ENCODE peak calls at places on chromosome 13, in six cellular contexts. One of them, this sample, is unnamed.

GRCh38 chr13:80047406-80047805 is 293.5 kb downstream of the SPRY2 start:
- DNase-seq in cardiac muscle cell: peak; percentile 82
- DNase-seq in naive thymus-derived CD4-positive, alpha-beta T cell: no peak
- DNase-seq in A549: no peak
- DNase-seq in stomach: no peak
- DNase-seq in adrenal gland: no peak
- DNase-seq in this sample: no peak

GRCh38 chr13:72194531-72194930 is 327.5 kb upstream of the DACH1 start:
- DNase-seq in A549: no peak
- DNase-seq in adrenal gland: no peak
- DNase-seq in stomach: no peak
- DNase-seq in naive thymus-derived CD4-positive, alpha-beta T cell: no peak
- DNase-seq in cardiac muscle cell: no peak
- DNase-seq in this sample: no peak

GRCh38 chr13:38309397-38309796 is 40.3 kb upstream of the UFM1 start:
- DNase-seq in A549: no peak
- DNase-seq in stomach: no peak
- DNase-seq in naive thymus-derived CD4-positive, alpha-beta T cell: no peak
- DNase-seq in cardiac muscle cell: no peak
- DNase-seq in adrenal gland: no peak
- DNase-seq in this sample: no peak

GRCh38 chr13:22110368-22110767 is 439.5 kb downstream of the FGF9 start:
- DNase-seq in naive thymus-derived CD4-positive, alpha-beta T cell: no peak
- DNase-seq in cardiac muscle cell: no peak
- DNase-seq in adrenal gland: peak; percentile 72
- DNase-seq in stomach: no peak
- DNase-seq in A549: no peak
- DNase-seq in this sample: no peak

GRCh38 chr13:24178847-24179845 is 18.6 kb downstream of the SPATA13 start:
- DNase-seq in naive thymus-derived CD4-positive, alpha-beta T cell: no peak
- DNase-seq in adrenal gland: no peak
- DNase-seq in stomach: no peak
- DNase-seq in A549: no peak
- DNase-seq in cardiac muscle cell: no peak
- DNase-seq in this sample: no peak

GRCh38 chr13:34943675-34944634 is 1.9 kb downstream of the NBEA start:
- DNase-seq in naive thymus-derived CD4-positive, alpha-beta T cell: peak; percentile 41
- DNase-seq in adrenal gland: no peak
- DNase-seq in stomach: no peak
- DNase-seq in cardiac muscle cell: no peak
- DNase-seq in A549: no peak
- DNase-seq in this sample: no peak

GRCh38 chr13:48220592-48221300 is 12.3 kb upstream of the ITM2B start:
- DNase-seq in adrenal gland: no peak
- DNase-seq in A549: no peak
- DNase-seq in stomach: no peak
- DNase-seq in cardiac muscle cell: no peak
- DNase-seq in naive thymus-derived CD4-positive, alpha-beta T cell: peak; percentile 37
- DNase-seq in this sample: no peak

GRCh38 chr13:21348771-21349170 is 110.3 kb downstream of the ZDHHC20 start:
- DNase-seq in cardiac muscle cell: peak; percentile 47
- DNase-seq in adrenal gland: no peak
- DNase-seq in A549: no peak
- DNase-seq in stomach: no peak
- DNase-seq in naive thymus-derived CD4-positive, alpha-beta T cell: no peak
- DNase-seq in this sample: no peak

GRCh38 chr13:93660664-93661063 is 434.1 kb downstream of the GPC6 start:
- DNase-seq in A549: no peak
- DNase-seq in stomach: no peak
- DNase-seq in naive thymus-derived CD4-positive, alpha-beta T cell: no peak
- DNase-seq in adrenal gland: no peak
- DNase-seq in cardiac muscle cell: no peak
- DNase-seq in this sample: no peak

GRCh38 chr13:85512421-85512820 is 286.8 kb downstream of the SLITRK6 start:
- DNase-seq in adrenal gland: no peak
- DNase-seq in cardiac muscle cell: no peak
- DNase-seq in naive thymus-derived CD4-positive, alpha-beta T cell: no peak
- DNase-seq in stomach: no peak
- DNase-seq in A549: peak; percentile 79
- DNase-seq in this sample: no peak

GRCh38 chr13:20832861-20833260 is 59.1 kb upstream of the EEF1AKMT1 start:
- DNase-seq in stomach: no peak
- DNase-seq in A549: no peak
- DNase-seq in cardiac muscle cell: no peak
- DNase-seq in naive thymus-derived CD4-positive, alpha-beta T cell: no peak
- DNase-seq in adrenal gland: no peak
- DNase-seq in this sample: no peak

GRCh38 chr13:110536006-110536693 is 25.4 kb downstream of the RAB20 start:
- DNase-seq in adrenal gland: peak; percentile 69
- DNase-seq in cardiac muscle cell: no peak
- DNase-seq in A549: no peak
- DNase-seq in naive thymus-derived CD4-positive, alpha-beta T cell: no peak
- DNase-seq in stomach: no peak
- DNase-seq in this sample: no peak

GRCh38 chr13:114087430-114087829 is 45.0 kb downstream of the RASA3 start:
- DNase-seq in cardiac muscle cell: no peak
- DNase-seq in naive thymus-derived CD4-positive, alpha-beta T cell: no peak
- DNase-seq in stomach: peak; percentile 20
- DNase-seq in A549: no peak
- DNase-seq in adrenal gland: no peak
- DNase-seq in this sample: no peak

GRCh38 chr13:114309806-114310410 is 4.4 kb upstream of the CHAMP1 start:
- DNase-seq in naive thymus-derived CD4-positive, alpha-beta T cell: no peak
- DNase-seq in adrenal gland: no peak
- DNase-seq in stomach: no peak
- DNase-seq in cardiac muscle cell: no peak
- DNase-seq in A549: no peak
- DNase-seq in this sample: no peak

GRCh38 chr13:42996584-42996983 is 4.5 kb upstream of the EPSTI1 start:
- DNase-seq in adrenal gland: no peak
- DNase-seq in naive thymus-derived CD4-positive, alpha-beta T cell: no peak
- DNase-seq in cardiac muscle cell: peak; percentile 69
- DNase-seq in A549: peak; percentile 50
- DNase-seq in stomach: no peak
- DNase-seq in this sample: no peak

GRCh38 chr13:67238277-67238859 is 8.2 kb upstream of the PCDH9 start:
- DNase-seq in stomach: no peak
- DNase-seq in cardiac muscle cell: peak; percentile 55
- DNase-seq in adrenal gland: no peak
- DNase-seq in naive thymus-derived CD4-positive, alpha-beta T cell: peak; percentile 51
- DNase-seq in A549: no peak
- DNase-seq in this sample: no peak

GRCh38 chr13:103133551-103133950 is 67.3 kb upstream of the SLC10A2 start:
- DNase-seq in cardiac muscle cell: no peak
- DNase-seq in naive thymus-derived CD4-positive, alpha-beta T cell: no peak
- DNase-seq in stomach: no peak
- DNase-seq in A549: no peak
- DNase-seq in adrenal gland: no peak
- DNase-seq in this sample: no peak

DNA sequence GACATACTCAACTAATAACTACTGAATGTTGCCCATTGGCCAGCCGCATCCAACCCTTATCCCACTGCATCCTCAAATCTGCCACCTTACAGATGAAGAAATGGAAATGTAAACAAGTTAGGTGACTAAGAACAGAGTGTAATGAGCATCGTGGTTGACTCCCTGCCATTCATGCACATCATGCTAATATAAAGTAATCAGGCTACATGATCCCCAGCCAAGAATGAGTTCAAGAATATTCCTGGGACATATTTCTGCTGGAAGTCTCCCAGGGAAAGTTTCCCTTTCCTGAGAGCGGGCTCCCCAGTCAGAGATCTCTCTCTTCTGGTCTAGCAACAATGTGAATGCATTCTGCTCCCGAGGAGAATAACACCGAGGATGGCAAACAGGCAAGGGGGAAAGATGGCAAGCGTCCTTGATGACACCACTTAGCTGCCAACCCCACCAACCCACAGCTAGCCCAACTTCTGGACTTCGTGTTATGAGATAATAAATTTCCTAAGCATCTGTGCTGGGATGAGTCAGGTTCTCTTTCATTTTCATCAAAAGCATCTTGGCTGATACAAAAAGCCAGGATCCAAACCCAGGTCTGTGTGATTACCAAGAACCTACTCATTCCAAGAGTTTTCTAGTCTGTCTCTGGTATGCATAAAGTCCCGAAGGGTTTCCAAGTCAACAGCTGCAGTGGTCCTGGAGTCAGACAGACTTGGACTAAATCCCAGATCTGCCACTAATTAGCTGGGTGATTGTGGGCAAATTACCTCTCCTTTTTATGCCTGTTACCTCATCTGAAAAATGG is 55.7 kb upstream of the SERP2 start:
- DNase-seq in naive thymus-derived CD4-positive, alpha-beta T cell: no peak
- DNase-seq in stomach: no peak
- DNase-seq in A549: no peak
- DNase-seq in adrenal gland: no peak
- DNase-seq in cardiac muscle cell: no peak
- DNase-seq in this sample: no peak
- H3K27ac ChIP-seq in naive thymus-derived CD4-positive, alpha-beta T cell: no peak overlapping the region
- H3K27ac ChIP-seq in stomach: no peak overlapping the region
- H3K27ac ChIP-seq in A549: peak overlapping the region; percentile 39
- H3K27ac ChIP-seq in adrenal gland: no peak overlapping the region
- H3K27ac ChIP-seq in cardiac muscle cell: no peak overlapping the region
- H3K27ac ChIP-seq in this sample: no peak overlapping the region

DNA sequence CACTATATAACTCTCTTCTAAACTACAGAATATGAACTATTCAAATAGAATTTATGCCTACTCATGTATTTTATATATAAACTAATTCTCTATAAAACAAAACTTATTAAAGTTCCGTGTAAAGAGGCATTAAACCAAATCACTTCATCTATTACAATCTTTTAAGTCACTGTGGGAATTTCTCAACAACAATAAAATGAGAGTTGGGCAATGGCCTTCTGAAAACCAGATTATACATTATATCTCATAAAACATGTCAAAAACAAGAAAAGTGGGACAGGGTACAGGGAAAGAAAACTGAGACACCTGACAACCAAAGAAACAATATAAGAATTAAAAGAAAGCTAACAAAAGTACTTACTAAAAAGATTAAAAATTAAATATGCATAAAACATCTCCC is 145.2 kb downstream of the DIAPH3 start:
- DNase-seq in cardiac muscle cell: no peak
- DNase-seq in A549: no peak
- DNase-seq in adrenal gland: no peak
- DNase-seq in naive thymus-derived CD4-positive, alpha-beta T cell: no peak
- DNase-seq in stomach: no peak
- DNase-seq in this sample: no peak
- H3K27ac ChIP-seq in cardiac muscle cell: no peak overlapping the region
- H3K27ac ChIP-seq in A549: no peak overlapping the region
- H3K27ac ChIP-seq in adrenal gland: no peak overlapping the region
- H3K27ac ChIP-seq in naive thymus-derived CD4-positive, alpha-beta T cell: no peak overlapping the region
- H3K27ac ChIP-seq in stomach: no peak overlapping the region
- H3K27ac ChIP-seq in this sample: no peak overlapping the region

DNA sequence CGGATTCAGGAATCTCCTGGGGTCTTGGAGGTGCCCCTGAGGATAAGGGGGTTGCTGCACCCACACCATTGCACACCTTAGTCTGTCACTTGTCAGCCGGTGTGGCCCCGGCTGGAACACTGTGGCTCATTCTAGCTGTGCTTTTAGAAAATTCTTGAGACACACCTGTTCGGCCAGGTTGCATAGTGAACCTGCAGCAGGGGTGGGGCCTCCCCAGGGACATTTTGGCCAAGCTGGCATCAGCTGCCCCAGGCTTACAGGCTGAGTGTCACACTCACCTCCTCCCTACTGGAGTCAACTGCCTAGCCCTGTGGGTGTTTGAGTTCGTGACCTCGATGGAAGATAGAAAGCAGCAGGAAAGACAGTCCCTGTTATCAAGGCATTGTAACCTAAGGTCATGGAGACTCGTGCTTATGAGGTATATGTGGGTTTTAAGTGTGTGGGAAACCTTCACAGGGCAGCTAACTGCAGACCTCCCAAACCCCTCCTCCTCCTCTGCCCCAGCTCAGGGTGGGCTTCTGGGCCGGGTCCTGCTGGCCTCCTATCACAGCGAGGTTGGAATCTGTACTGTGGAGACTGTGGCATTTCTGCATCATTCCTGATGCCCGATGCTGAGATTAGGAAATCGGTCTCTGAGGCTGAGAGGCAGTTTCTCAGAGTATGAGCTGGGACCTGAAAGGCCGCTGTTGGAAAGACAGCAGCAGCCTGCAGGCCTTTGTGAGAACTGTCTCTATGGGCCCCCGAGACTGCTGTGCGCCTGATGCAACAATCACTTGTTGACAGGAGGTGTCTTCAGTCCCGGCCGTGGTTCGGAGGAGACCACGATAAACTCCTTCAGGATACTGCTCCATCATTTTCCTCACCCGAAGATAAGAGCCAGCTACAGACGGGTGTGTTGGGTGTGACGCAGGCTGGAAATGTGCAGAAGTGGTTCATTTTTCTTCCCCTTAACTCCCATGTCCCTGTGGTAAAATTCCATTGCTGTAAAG is 72.2 kb downstream of the ATP11A start:
- DNase-seq in adrenal gland: no peak
- DNase-seq in cardiac muscle cell: peak; percentile 89
- DNase-seq in stomach: no peak
- DNase-seq in naive thymus-derived CD4-positive, alpha-beta T cell: no peak
- DNase-seq in A549: no peak
- DNase-seq in this sample: no peak
- H3K27ac ChIP-seq in adrenal gland: no peak overlapping the region
- H3K27ac ChIP-seq in cardiac muscle cell: peak overlapping the region; percentile 86
- H3K27ac ChIP-seq in stomach: no peak overlapping the region
- H3K27ac ChIP-seq in naive thymus-derived CD4-positive, alpha-beta T cell: no peak overlapping the region
- H3K27ac ChIP-seq in A549: no peak overlapping the region
- H3K27ac ChIP-seq in this sample: peak overlapping the region; percentile 8

GRCh38 chr13:33543631-33544030 is 258.1 kb upstream of the STARD13 start:
- DNase-seq in cardiac muscle cell: no peak
- DNase-seq in stomach: no peak
- DNase-seq in naive thymus-derived CD4-positive, alpha-beta T cell: no peak
- DNase-seq in adrenal gland: no peak
- DNase-seq in A549: no peak
- DNase-seq in this sample: no peak

GRCh38 chr13:33548065-33548464 is 262.5 kb upstream of the STARD13 start:
- DNase-seq in adrenal gland: no peak
- DNase-seq in A549: no peak
- DNase-seq in stomach: no peak
- DNase-seq in cardiac muscle cell: no peak
- DNase-seq in naive thymus-derived CD4-positive, alpha-beta T cell: no peak
- DNase-seq in this sample: no peak

GRCh38 chr13:33544308-33544707 is 258.8 kb upstream of the STARD13 start:
- DNase-seq in cardiac muscle cell: no peak
- DNase-seq in A549: no peak
- DNase-seq in naive thymus-derived CD4-positive, alpha-beta T cell: no peak
- DNase-seq in adrenal gland: no peak
- DNase-seq in stomach: no peak
- DNase-seq in this sample: no peak

GRCh38 chr13:33545492-33545891 is 259.9 kb upstream of the STARD13 start:
- DNase-seq in naive thymus-derived CD4-positive, alpha-beta T cell: no peak
- DNase-seq in cardiac muscle cell: no peak
- DNase-seq in A549: no peak
- DNase-seq in stomach: no peak
- DNase-seq in adrenal gland: no peak
- DNase-seq in this sample: no peak

DNA sequence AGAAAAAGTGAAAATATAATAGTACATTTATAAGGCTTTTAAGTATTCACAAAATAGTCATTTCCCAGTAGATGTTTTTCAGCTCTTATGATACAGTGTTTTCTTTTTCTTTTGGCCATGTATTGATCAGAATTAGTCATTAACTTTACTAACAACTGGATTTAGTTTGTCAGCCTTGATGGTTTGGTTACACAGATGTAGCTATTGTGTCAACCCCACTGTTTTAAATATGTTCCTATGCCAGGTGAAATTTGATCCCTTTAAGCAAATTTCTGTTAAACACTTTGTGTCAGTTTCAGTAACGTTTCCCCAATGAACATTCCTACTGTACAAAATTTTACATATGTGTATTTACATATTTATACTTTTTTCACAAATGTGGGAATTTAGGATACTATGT is 261.5 kb upstream of the STARD13 start:
- DNase-seq in adrenal gland: no peak
- DNase-seq in naive thymus-derived CD4-positive, alpha-beta T cell: no peak
- DNase-seq in A549: no peak
- DNase-seq in stomach: no peak
- DNase-seq in cardiac muscle cell: no peak
- DNase-seq in this sample: no peak
- H3K27ac ChIP-seq in adrenal gland: no peak overlapping the region
- H3K27ac ChIP-seq in naive thymus-derived CD4-positive, alpha-beta T cell: no peak overlapping the region
- H3K27ac ChIP-seq in A549: no peak overlapping the region
- H3K27ac ChIP-seq in stomach: no peak overlapping the region
- H3K27ac ChIP-seq in cardiac muscle cell: no peak overlapping the region
- H3K27ac ChIP-seq in this sample: no peak overlapping the region

This sample was measured in heart right ventricle.